ENCODE peak calls at places on chromosomes 7 and 10, in four cellular contexts. One of them, this sample, is unnamed.

GRCh38 chr7:134690614-134691504 is 44.2 kb downstream of the BPGM start:
- DNase-seq in transverse colon: no peak
- DNase-seq in spleen: no peak
- DNase-seq in breast epithelium: no peak
- DNase-seq in this sample: no peak

GRCh38 chr10:28211759-28212158 is 91.1 kb downstream of the MPP7 start:
- DNase-seq in transverse colon: no peak
- DNase-seq in spleen: no peak
- DNase-seq in breast epithelium: no peak
- DNase-seq in this sample: no peak

GRCh38 chr10:122567056-122567660 is 6.6 kb downstream of the DMBT1 start:
- DNase-seq in transverse colon: peak; percentile 30
- DNase-seq in spleen: peak; percentile 62
- DNase-seq in breast epithelium: no peak
- DNase-seq in this sample: no peak

GRCh38 chr7:27196287-27196739 is 3.6 kb downstream of the HOXA13 start:
- DNase-seq in transverse colon: peak; percentile 95
- DNase-seq in spleen: peak; percentile 91
- DNase-seq in breast epithelium: peak; percentile 85
- DNase-seq in this sample: peak; percentile 95

GRCh38 chr7:72072901-72073300 is 339.2 kb downstream of the CALN1 start:
- DNase-seq in transverse colon: no peak
- DNase-seq in spleen: no peak
- DNase-seq in breast epithelium: no peak
- DNase-seq in this sample: no peak

GRCh38 chr7:135718219-135718618 is 9.8 kb downstream of the SLC13A4 start:
- DNase-seq in transverse colon: no peak
- DNase-seq in spleen: no peak
- DNase-seq in breast epithelium: no peak
- DNase-seq in this sample: no peak

GRCh38 chr7:84647797-84648762 is 453.5 kb upstream of the SEMA3A start:
- DNase-seq in transverse colon: no peak
- DNase-seq in spleen: no peak
- DNase-seq in breast epithelium: no peak
- DNase-seq in this sample: no peak

GRCh38 chr7:27171636-27172387 is 2.3 kb downstream of the HOXA10 start:
- DNase-seq in transverse colon: peak; percentile 35
- DNase-seq in spleen: peak; percentile 54
- DNase-seq in breast epithelium: peak; percentile 38
- DNase-seq in this sample: no peak

GRCh38 chr7:138892016-138892630 is 89.1 kb downstream of the KIAA1549 start:
- DNase-seq in transverse colon: no peak
- DNase-seq in spleen: no peak
- DNase-seq in breast epithelium: no peak
- DNase-seq in this sample: no peak

GRCh38 chr10:101063162-101063525 is 1.4 kb downstream of the KAZALD1 start:
- DNase-seq in transverse colon: no peak
- DNase-seq in spleen: no peak
- DNase-seq in breast epithelium: no peak
- DNase-seq in this sample: no peak

GRCh38 chr10:101060951-101061813 is 607 bp upstream of the KAZALD1 start:
- DNase-seq in transverse colon: peak; percentile 96
- DNase-seq in spleen: peak; percentile 97
- DNase-seq in breast epithelium: peak; percentile 88
- DNase-seq in this sample: peak; percentile 90

GRCh38 chr10:101063548-101064414 is 2.0 kb downstream of the KAZALD1 start:
- DNase-seq in transverse colon: no peak
- DNase-seq in spleen: no peak
- DNase-seq in breast epithelium: no peak
- DNase-seq in this sample: no peak

GRCh38 chr10:101061814-101062230 is at the start of gene KAZALD1:
- DNase-seq in transverse colon: no peak
- DNase-seq in spleen: peak; percentile 81
- DNase-seq in breast epithelium: no peak
- DNase-seq in this sample: no peak

DNA sequence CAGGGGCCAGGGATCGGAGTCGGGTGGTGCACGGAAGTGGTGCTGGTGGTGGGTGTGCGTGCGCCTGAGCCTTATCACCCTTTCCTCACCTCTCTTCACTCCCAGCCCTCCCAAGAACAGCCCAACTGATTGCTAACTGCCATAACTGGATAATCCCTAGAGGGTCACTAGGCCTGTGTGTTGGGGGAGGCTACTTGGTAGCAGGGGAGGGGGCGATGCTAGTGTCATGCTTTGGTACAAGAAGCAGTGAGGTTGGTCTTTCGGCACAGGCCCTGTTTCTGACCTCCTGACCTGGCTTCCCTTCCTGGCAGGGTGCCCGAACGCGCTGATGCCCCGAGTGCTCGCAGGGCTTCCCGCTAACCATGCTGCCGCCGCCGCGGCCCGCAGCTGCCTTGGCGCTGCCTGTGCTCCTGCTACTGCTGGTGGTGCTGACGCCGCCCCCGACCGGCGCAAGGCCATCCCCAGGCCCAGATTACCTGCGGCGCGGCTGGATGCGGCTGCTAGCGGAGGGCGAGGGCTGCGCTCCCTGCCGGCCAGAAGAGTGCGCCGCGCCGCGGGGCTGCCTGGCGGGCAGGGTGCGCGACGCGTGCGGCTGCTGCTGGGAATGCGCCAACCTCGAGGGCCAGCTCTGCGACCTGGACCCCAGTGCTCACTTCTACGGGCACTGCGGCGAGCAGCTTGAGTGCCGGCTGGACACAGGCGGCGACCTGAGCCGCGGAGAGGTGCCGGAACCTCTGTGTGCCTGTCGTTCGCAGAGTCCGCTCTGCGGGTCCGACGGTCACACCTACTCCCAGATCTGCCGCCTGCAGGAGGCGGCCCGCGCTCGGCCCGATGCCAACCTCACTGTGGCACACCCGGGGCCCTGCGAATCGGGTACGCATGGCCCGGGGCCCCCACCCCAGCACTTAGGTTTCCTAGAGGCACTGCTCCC is 707 bp downstream of the KAZALD1 start:
- DNase-seq in transverse colon: peak; percentile 71
- DNase-seq in spleen: peak; percentile 90
- DNase-seq in breast epithelium: no peak
- DNase-seq in this sample: peak; percentile 27
- TF ChIP-seq POLR2A in transverse colon: peak; percentile 61
- TF ChIP-seq POLR2A in spleen: no peak
- TF ChIP-seq POLR2A in breast epithelium: no peak
- TF ChIP-seq POLR2A in this sample: no peak

DNA sequence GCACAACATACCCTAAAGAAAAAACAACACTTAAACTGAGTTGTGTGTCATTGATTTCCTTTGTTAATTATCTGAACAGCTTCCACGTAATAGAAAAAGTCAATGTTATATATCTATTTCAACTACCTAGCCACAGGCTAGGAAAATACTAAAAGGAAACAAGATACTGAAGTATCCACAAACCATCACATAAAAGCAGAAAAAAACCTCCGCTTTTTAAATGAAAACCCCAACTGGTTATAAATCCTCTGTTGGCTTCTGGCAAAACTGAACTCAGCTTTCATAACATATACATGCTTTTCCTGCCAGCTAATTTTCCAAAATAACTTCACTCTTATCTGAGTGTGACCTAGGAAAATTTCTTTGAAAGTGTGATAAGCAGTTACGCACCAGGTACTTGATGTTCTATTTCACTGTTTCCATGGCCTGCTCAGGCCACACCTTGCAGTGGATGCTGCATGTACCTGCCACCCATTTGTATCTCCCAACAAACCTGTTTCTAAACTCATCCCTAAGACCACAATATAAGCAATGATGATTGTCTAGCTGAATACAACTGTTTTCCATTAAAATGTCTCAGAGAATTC is 11.9 kb downstream of the FAM3C start:
- DNase-seq in transverse colon: no peak
- DNase-seq in spleen: no peak
- DNase-seq in breast epithelium: no peak
- DNase-seq in this sample: no peak
- TF ChIP-seq POLR2AphosphoS5 in transverse colon: no peak
- TF ChIP-seq POLR2AphosphoS5 in spleen: no peak
- TF ChIP-seq POLR2AphosphoS5 in breast epithelium: no peak
- TF ChIP-seq POLR2AphosphoS5 in this sample: no peak

GRCh38 chr10:70573599-70574506 is 28.7 kb downstream of the PRF1 start:
- DNase-seq in transverse colon: no peak
- DNase-seq in spleen: no peak
- DNase-seq in breast epithelium: no peak
- DNase-seq in this sample: no peak

GRCh38 chr10:70576803-70577517 is 25.6 kb downstream of the PRF1 start:
- DNase-seq in transverse colon: no peak
- DNase-seq in spleen: no peak
- DNase-seq in breast epithelium: no peak
- DNase-seq in this sample: no peak

GRCh38 chr10:70578371-70578947 is 24.1 kb downstream of the PRF1 start:
- DNase-seq in transverse colon: peak; percentile 53
- DNase-seq in spleen: no peak
- DNase-seq in breast epithelium: no peak
- DNase-seq in this sample: no peak

GRCh38 chr10:70575486-70575873 is 27.1 kb downstream of the PRF1 start:
- DNase-seq in transverse colon: no peak
- DNase-seq in spleen: no peak
- DNase-seq in breast epithelium: no peak
- DNase-seq in this sample: no peak

GRCh38 chr10:70575874-70576802 is 26.4 kb downstream of the PRF1 start:
- DNase-seq in transverse colon: peak; percentile 66
- DNase-seq in spleen: no peak
- DNase-seq in breast epithelium: no peak
- DNase-seq in this sample: peak; percentile 23
- H3K4me1 ChIP-seq in transverse colon: peaks cover 11% of the 10 kb centered on the region
- H3K4me1 ChIP-seq in spleen: peaks cover 58% of the 10 kb centered on the region
- H3K4me1 ChIP-seq in breast epithelium: no peaks in the 10 kb centered on the region
- H3K4me1 ChIP-seq in this sample: no peaks in the 10 kb centered on the region

GRCh38 chr7:10908600-10908999 is 65.1 kb upstream of the PHF14 start:
- DNase-seq in transverse colon: no peak
- DNase-seq in spleen: no peak
- DNase-seq in breast epithelium: no peak
- DNase-seq in this sample: no peak
- TF ChIP-seq POLR2A in transverse colon: no peak
- TF ChIP-seq POLR2A in spleen: no peak
- TF ChIP-seq POLR2A in breast epithelium: no peak
- TF ChIP-seq POLR2A in this sample: no peak

DNA sequence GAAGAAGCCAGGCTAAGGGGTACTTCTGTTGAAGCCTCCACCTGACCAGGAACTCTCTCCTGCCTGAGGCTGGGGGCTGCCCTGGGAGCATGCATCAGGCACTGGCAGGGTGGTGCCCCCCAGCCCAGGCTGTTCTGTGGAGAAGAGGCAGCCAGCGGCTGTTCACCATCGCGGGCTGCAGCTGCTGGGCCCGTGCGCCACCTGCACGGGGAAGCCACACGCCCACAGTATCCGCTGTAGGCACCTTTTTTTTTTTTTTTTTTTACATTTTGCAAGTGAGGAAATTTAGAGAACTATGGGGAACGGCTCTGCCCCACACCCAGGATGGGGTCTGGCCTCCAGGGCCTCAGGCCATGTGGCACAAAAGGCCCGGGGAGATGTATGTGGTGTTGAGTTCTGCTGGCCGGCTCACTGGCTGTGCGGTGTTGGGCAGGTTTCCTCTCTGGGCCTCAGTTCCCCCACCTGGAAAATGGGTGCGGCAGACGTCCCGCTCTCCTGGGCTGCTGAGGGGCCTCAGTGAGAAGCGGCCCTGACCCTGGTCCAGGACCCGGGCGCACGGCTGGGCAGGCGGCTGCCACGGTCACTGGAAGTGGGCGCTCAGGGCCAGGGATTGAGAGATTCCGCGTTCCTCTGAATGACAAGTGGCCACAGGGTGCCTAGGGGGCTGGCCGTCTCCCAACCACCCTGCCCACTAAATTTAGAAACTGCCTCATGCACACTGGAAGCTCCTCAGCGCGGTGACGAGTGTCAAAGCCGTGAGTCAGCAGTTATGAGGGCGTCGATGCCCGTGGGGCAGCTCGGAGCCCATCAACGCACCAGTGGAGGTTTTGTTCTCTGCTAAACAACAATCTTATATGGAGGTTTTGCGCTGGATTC is 8.8 kb upstream of the INTS1 start:
- DNase-seq in transverse colon: no peak
- DNase-seq in spleen: peak; percentile 91
- DNase-seq in breast epithelium: peak; percentile 90
- DNase-seq in this sample: no peak
- TF ChIP-seq POLR2AphosphoS5 in transverse colon: no peak
- TF ChIP-seq POLR2AphosphoS5 in spleen: peak; percentile 33
- TF ChIP-seq POLR2AphosphoS5 in breast epithelium: peak; percentile 38
- TF ChIP-seq POLR2AphosphoS5 in this sample: no peak

DNA sequence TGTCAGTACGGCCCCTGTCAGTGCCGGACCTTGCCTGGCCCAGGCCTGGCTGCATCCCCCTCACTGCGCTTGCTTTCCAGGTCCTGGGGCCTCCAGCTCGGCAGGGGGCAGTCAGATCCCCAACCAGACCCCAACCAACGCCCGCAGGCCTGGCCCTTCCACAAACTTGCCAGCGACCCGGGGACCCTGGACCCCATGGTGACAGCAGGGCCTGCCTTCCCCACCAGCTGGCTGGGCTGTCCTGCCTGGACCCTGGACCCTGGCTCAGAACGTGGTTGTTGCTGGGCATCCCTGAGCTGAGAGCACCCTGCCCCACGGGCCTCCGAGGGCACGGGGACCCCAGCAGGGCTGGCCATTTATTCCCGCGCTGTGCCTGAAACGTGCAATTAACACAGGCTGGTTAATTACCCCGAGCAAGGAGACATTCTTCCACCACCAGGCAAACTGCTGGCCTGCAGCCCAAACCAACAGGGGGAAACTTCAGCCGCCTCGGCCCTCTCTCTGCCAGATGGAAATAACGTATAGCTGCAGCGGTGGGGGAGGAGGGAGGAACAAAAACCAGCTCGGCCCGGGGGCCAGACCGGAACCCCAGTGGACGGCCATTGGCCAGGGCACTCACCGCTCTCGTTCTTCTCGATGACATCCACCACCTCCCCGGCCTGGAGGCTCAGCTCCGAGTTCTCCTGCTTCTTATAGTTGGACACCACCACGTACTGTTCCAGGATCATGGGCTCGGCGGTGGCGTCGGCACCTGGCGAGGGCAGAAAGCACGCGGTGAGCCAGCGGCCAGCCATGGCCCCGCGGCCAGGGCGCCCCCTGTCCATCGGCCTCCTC is 167.1 kb downstream of the NEURL1 start:
- DNase-seq in transverse colon: no peak
- DNase-seq in spleen: peak; percentile 88
- DNase-seq in breast epithelium: no peak
- DNase-seq in this sample: peak; percentile 26
- H3K4me1 ChIP-seq in transverse colon: peaks cover 28% of the 10 kb centered on the region
- H3K4me1 ChIP-seq in spleen: peaks cover 54% of the 10 kb centered on the region
- H3K4me1 ChIP-seq in breast epithelium: peaks cover 8% of the 10 kb centered on the region
- H3K4me1 ChIP-seq in this sample: no peaks in the 10 kb centered on the region

This sample was measured in prostate gland.